ENCODE peak calls at places on chromosomes 1 and 21, in ten cellular contexts. One of them, this sample, is unnamed.

GRCh38 chr1:16162163-16162822 is 6.4 kb upstream of the EPHA2 start:
- DNase-seq in ELF-1: peak; percentile 88
- DNase-seq in effector CD4-positive, alpha-beta T cell: peak; percentile 47
- DNase-seq in T-helper 1 cell: peak; percentile 65
- DNase-seq in retina: peak; percentile 63
- DNase-seq in Right ventricle myocardium superior: no peak
- DNase-seq in NCI-H1105: no peak
- DNase-seq in EL: no peak
- DNase-seq in keratinocyte: no peak
- DNase-seq in HS-5: no peak
- DNase-seq in this sample: no peak

GRCh38 chr1:54754045-54754444 is 10.3 kb downstream of the PARS2 start:
- DNase-seq in HS-5: no peak
- DNase-seq in NCI-H1105: no peak
- DNase-seq in T-helper 1 cell: no peak
- DNase-seq in EL: no peak
- DNase-seq in keratinocyte: no peak
- DNase-seq in Right ventricle myocardium superior: no peak
- DNase-seq in retina: no peak
- DNase-seq in ELF-1: no peak
- DNase-seq in effector CD4-positive, alpha-beta T cell: no peak
- DNase-seq in this sample: no peak

GRCh38 chr1:40185951-40186864 is 25.0 kb downstream of the RLF start:
- DNase-seq in T-helper 1 cell: peak; percentile 10
- DNase-seq in HS-5: peak; percentile 34
- DNase-seq in EL: peak; percentile 76
- DNase-seq in ELF-1: no peak
- DNase-seq in effector CD4-positive, alpha-beta T cell: peak; percentile 12
- DNase-seq in NCI-H1105: no peak
- DNase-seq in Right ventricle myocardium superior: no peak
- DNase-seq in retina: no peak
- DNase-seq in keratinocyte: peak; percentile 13
- DNase-seq in this sample: peak; percentile 47

GRCh38 chr21:44013380-44014088 is 1.4 kb downstream of the TRAPPC10 start:
- DNase-seq in EL: peak; percentile 23
- DNase-seq in ELF-1: no peak
- DNase-seq in retina: no peak
- DNase-seq in NCI-H1105: no peak
- DNase-seq in T-helper 1 cell: peak; percentile 21
- DNase-seq in Right ventricle myocardium superior: peak; percentile 10
- DNase-seq in keratinocyte: no peak
- DNase-seq in HS-5: no peak
- DNase-seq in effector CD4-positive, alpha-beta T cell: peak; percentile 30
- DNase-seq in this sample: peak; percentile 69

GRCh38 chr1:20584890-20585289 is 4.0 kb upstream of the CDA start:
- DNase-seq in Right ventricle myocardium superior: no peak
- DNase-seq in ELF-1: peak; percentile 76
- DNase-seq in EL: no peak
- DNase-seq in effector CD4-positive, alpha-beta T cell: no peak
- DNase-seq in T-helper 1 cell: no peak
- DNase-seq in keratinocyte: no peak
- DNase-seq in HS-5: no peak
- DNase-seq in NCI-H1105: no peak
- DNase-seq in retina: no peak
- DNase-seq in this sample: no peak

GRCh38 chr1:32480003-32480402 is 15.1 kb downstream of the ZBTB8B start:
- DNase-seq in keratinocyte: no peak
- DNase-seq in ELF-1: no peak
- DNase-seq in Right ventricle myocardium superior: no peak
- DNase-seq in retina: no peak
- DNase-seq in NCI-H1105: no peak
- DNase-seq in HS-5: no peak
- DNase-seq in T-helper 1 cell: no peak
- DNase-seq in EL: no peak
- DNase-seq in effector CD4-positive, alpha-beta T cell: no peak
- DNase-seq in this sample: no peak

GRCh38 chr1:19762175-19762779 is 37.4 kb downstream of the TMCO4 start:
- DNase-seq in NCI-H1105: peak; percentile 46
- DNase-seq in effector CD4-positive, alpha-beta T cell: peak; percentile 10
- DNase-seq in T-helper 1 cell: peak; percentile 13
- DNase-seq in keratinocyte: no peak
- DNase-seq in EL: peak; percentile 46
- DNase-seq in retina: no peak
- DNase-seq in HS-5: no peak
- DNase-seq in ELF-1: peak; percentile 67
- DNase-seq in Right ventricle myocardium superior: no peak
- DNase-seq in this sample: peak; percentile 41

GRCh38 chr1:88985033-88985432 is 7.4 kb downstream of the KYAT3 start:
- DNase-seq in T-helper 1 cell: no peak
- DNase-seq in HS-5: peak; percentile 77
- DNase-seq in Right ventricle myocardium superior: no peak
- DNase-seq in effector CD4-positive, alpha-beta T cell: no peak
- DNase-seq in ELF-1: no peak
- DNase-seq in EL: peak; percentile 93
- DNase-seq in retina: no peak
- DNase-seq in keratinocyte: peak; percentile 75
- DNase-seq in NCI-H1105: peak; percentile 86
- DNase-seq in this sample: peak; percentile 84

GRCh38 chr1:193539731-193540459 is 353.5 kb upstream of the B3GALT2 start:
- DNase-seq in HS-5: no peak
- DNase-seq in EL: no peak
- DNase-seq in Right ventricle myocardium superior: no peak
- DNase-seq in retina: no peak
- DNase-seq in NCI-H1105: no peak
- DNase-seq in keratinocyte: no peak
- DNase-seq in T-helper 1 cell: no peak
- DNase-seq in ELF-1: no peak
- DNase-seq in effector CD4-positive, alpha-beta T cell: no peak
- DNase-seq in this sample: no peak

GRCh38 chr1:1173793-1174415 is at the start of gene TTLL10:
- DNase-seq in NCI-H1105: no peak
- DNase-seq in ELF-1: peak; percentile 83
- DNase-seq in T-helper 1 cell: peak; percentile 46
- DNase-seq in Right ventricle myocardium superior: peak; percentile 38
- DNase-seq in keratinocyte: no peak
- DNase-seq in retina: peak; percentile 70
- DNase-seq in EL: no peak
- DNase-seq in HS-5: no peak
- DNase-seq in effector CD4-positive, alpha-beta T cell: peak; percentile 27
- DNase-seq in this sample: no peak

GRCh38 chr1:205782627-205783470 is 7.6 kb upstream of the RAB29 start:
- DNase-seq in effector CD4-positive, alpha-beta T cell: no peak
- DNase-seq in Right ventricle myocardium superior: no peak
- DNase-seq in NCI-H1105: no peak
- DNase-seq in HS-5: no peak
- DNase-seq in retina: peak; percentile 19
- DNase-seq in EL: no peak
- DNase-seq in ELF-1: no peak
- DNase-seq in keratinocyte: no peak
- DNase-seq in T-helper 1 cell: no peak
- DNase-seq in this sample: no peak

This sample was measured in mesenchymal stem cell.